ENCODE peak calls at places on chromosomes 11 and 22, in five cellular contexts. L is right cardiac atrium; Q is CD4-positive, alpha-beta memory T cell; Z is HEK293T; F is NCI-H187. G is an unnamed sample.
A peak's percentile ranks its signal among the peaks of the same experiment; 100 is the strongest.

GRCh38 chr11:57283231-57283990 is 41.3 kb downstream of the TNKS1BP1 start:
- DNase-seq in Q (no peak), F (no peak), Z (no peak), L (no peak), G (no peak)

GRCh38 chr11:47060807-47061206 is 115.9 kb downstream of the ARFGAP2 start:
- DNase-seq in Z (no peak), Q (no peak), L (no peak), F (no peak), G (no peak)

GRCh38 chr22:23835773-23836144 is 3.0 kb downstream of the DERL3 start:
- DNase-seq in L (no peak), Z (no peak), F (no peak), Q (no peak), G (no peak)

GRCh38 chr22:40009953-40010751 is 15.4 kb downstream of the FAM83F start:
- DNase-seq in L (no peak), Z (no peak), Q (peak; percentile 53), F (no peak), G (no peak)

GRCh38 chr22:49046546-49047305 is 780.9 kb downstream of the BRD1 start:
- DNase-seq in Z (peak; percentile 42), L (peak; percentile 61), F (no peak), Q (no peak), G (peak; percentile 54)

GRCh38 chr11:69335461-69336386 is 41.8 kb downstream of the MYEOV start:
- DNase-seq in Q (no peak), Z (no peak), L (no peak), F (no peak), G (no peak)

GRCh38 chr11:96145163-96145585 is 197.8 kb downstream of the MAML2 start:
- DNase-seq in Z (no peak), F (no peak), Q (no peak), L (no peak), G (no peak)

GRCh38 chr11:70127653-70128434 is 49.7 kb downstream of the ANO1 start:
- DNase-seq in Z (no peak), F (no peak), Q (no peak), L (no peak), G (no peak)

GRCh38 chr11:64718084-64718779 is 4.8 kb downstream of the NRXN2 start:
- DNase-seq in Z (no peak), L (no peak), Q (no peak), F (no peak), G (no peak)

GRCh38 chr22:48675141-48675827 is 1152.4 kb downstream of the BRD1 start:
- DNase-seq in Z (no peak), F (no peak), L (no peak), Q (no peak), G (no peak)

GRCh38 chr11:31237819-31238771 is 131.4 kb downstream of the DCDC1 start:
- DNase-seq in F (no peak), L (no peak), Q (no peak), Z (no peak), G (no peak)

GRCh38 chr11:34650528-34650927 is 29.6 kb downstream of the EHF start:
- DNase-seq in Z (no peak), F (no peak), Q (peak; percentile 90), L (no peak), G (no peak)

GRCh38 chr22:19747574-19747973 is 13.0 kb upstream of the TBX1 start:
- DNase-seq in Q (no peak), L (no peak), Z (no peak), F (no peak), G (no peak)

GRCh38 chr11:44787070-44787469 is 60.3 kb downstream of the TSPAN18 start:
- DNase-seq in Z (no peak), Q (no peak), F (no peak), L (no peak), G (no peak)

GRCh38 chr11:112751312-112751711 is 209.9 kb upstream of the NCAM1 start:
- DNase-seq in L (peak; percentile 28), Q (no peak), F (no peak), Z (no peak), G (no peak)

GRCh38 chr11:115408036-115408911 is 95.9 kb downstream of the CADM1 start:
- DNase-seq in L (no peak), Z (no peak), Q (no peak), F (no peak), G (no peak)

GRCh38 chr22:41925783-41926460 is 684 bp downstream of the TNFRSF13C start:
- DNase-seq in Z (peak; percentile 84), Q (peak; percentile 73), L (peak; percentile 39), F (no peak), G (no peak)

GRCh38 chr11:126646701-126647209 is 291.3 kb downstream of the ST3GAL4 start:
- DNase-seq in Z (no peak), Q (no peak), F (no peak), L (no peak), G (no peak)

GRCh38 chr11:33645686-33646085 is 54.9 kb downstream of the C11orf91 start:
- DNase-seq in Z (no peak), F (no peak), Q (no peak), L (no peak), G (no peak)

GRCh38 chr22:26487996-26488395 is 4.3 kb downstream of the SRRD start:
- DNase-seq in L (no peak), Z (no peak), F (no peak), Q (no peak), G (peak; percentile 66)

GRCh38 chr22:46064236-46064965 is 85.9 kb upstream of the PPARA start:
- DNase-seq in L (no peak), Z (no peak), F (no peak), Q (no peak), G (no peak)

GRCh38 chr22:33747576-33748180 is 172.6 kb downstream of the LARGE1 start:
- DNase-seq in L (no peak), F (no peak), Z (no peak), Q (no peak), G (peak; percentile 4)

GRCh38 chr11:23359297-23359696 is 499.0 kb upstream of the CCDC179 start:
- DNase-seq in L (no peak), F (no peak), Q (no peak), Z (no peak), G (peak; percentile 10)

GRCh38 chr11:76692956-76693355 is 22.4 kb upstream of the LRRC32 start:
- DNase-seq in F (no peak), Z (no peak), L (no peak), Q (no peak), G (no peak)

G was measured in DND-41.